ENCODE peak calls at places on chromosome 18, in six cellular contexts. One of them, this sample, is unnamed.

GRCh38 chr18:10042492-10042891 is 128.7 kb downstream of the VAPA start:
- DNase-seq in HCT116: no peak
- DNase-seq in GM12878: no peak
- DNase-seq in SK-N-SH: no peak
- DNase-seq in HepG2: no peak
- DNase-seq in K562: no peak
- DNase-seq in this sample: no peak

GRCh38 chr18:48098538-48098937 is 168.1 kb upstream of the SMAD2 start:
- DNase-seq in HCT116: no peak
- DNase-seq in GM12878: no peak
- DNase-seq in SK-N-SH: no peak
- DNase-seq in HepG2: no peak
- DNase-seq in K562: peak
- DNase-seq in this sample: no peak

GRCh38 chr18:37701967-37702366 is 136.4 kb upstream of the CELF4 start:
- DNase-seq in HCT116: no peak
- DNase-seq in GM12878: no peak
- DNase-seq in SK-N-SH: no peak
- DNase-seq in HepG2: no peak
- DNase-seq in K562: no peak
- DNase-seq in this sample: no peak

GRCh38 chr18:56312554-56312953 is 325.8 kb downstream of the TXNL1 start:
- DNase-seq in HCT116: no peak
- DNase-seq in GM12878: no peak
- DNase-seq in SK-N-SH: no peak
- DNase-seq in HepG2: no peak
- DNase-seq in K562: no peak
- DNase-seq in this sample: no peak

GRCh38 chr18:70623106-70623505 is 334.3 kb downstream of the SOCS6 start:
- DNase-seq in HCT116: no peak
- DNase-seq in GM12878: no peak
- DNase-seq in SK-N-SH: no peak
- DNase-seq in HepG2: no peak
- DNase-seq in K562: no peak
- DNase-seq in this sample: no peak

GRCh38 chr18:58263055-58263732 is 219.2 kb downstream of the NEDD4L start:
- DNase-seq in HCT116: peak
- DNase-seq in GM12878: no peak
- DNase-seq in SK-N-SH: no peak
- DNase-seq in HepG2: no peak
- DNase-seq in K562: no peak
- DNase-seq in this sample: no peak

GRCh38 chr18:46310675-46311345 is 206.6 kb downstream of the HAUS1 start:
- DNase-seq in HCT116: no peak
- DNase-seq in GM12878: no peak
- DNase-seq in SK-N-SH: no peak
- DNase-seq in HepG2: no peak
- DNase-seq in K562: no peak
- DNase-seq in this sample: no peak

GRCh38 chr18:7523772-7524171 is 43.3 kb upstream of the PTPRM start:
- DNase-seq in HCT116: no peak
- DNase-seq in GM12878: no peak
- DNase-seq in SK-N-SH: no peak
- DNase-seq in HepG2: no peak
- DNase-seq in K562: no peak
- DNase-seq in this sample: no peak

GRCh38 chr18:46099463-46099862 is 1.4 kb upstream of the ATP5F1A start:
- DNase-seq in HCT116: no peak
- DNase-seq in GM12878: no peak
- DNase-seq in SK-N-SH: no peak
- DNase-seq in HepG2: no peak
- DNase-seq in K562: no peak
- DNase-seq in this sample: no peak

GRCh38 chr18:78766651-78767533 is 212.7 kb upstream of the SALL3 start:
- DNase-seq in HCT116: no peak
- DNase-seq in GM12878: no peak
- DNase-seq in SK-N-SH: no peak
- DNase-seq in HepG2: no peak
- DNase-seq in K562: no peak
- DNase-seq in this sample: no peak

GRCh38 chr18:72235422-72235821 is 308.7 kb downstream of the CBLN2 start:
- DNase-seq in HCT116: no peak
- DNase-seq in GM12878: no peak
- DNase-seq in SK-N-SH: no peak
- DNase-seq in HepG2: no peak
- DNase-seq in K562: no peak
- DNase-seq in this sample: no peak

GRCh38 chr18:4640349-4641012 is 185.4 kb upstream of the DLGAP1 start:
- DNase-seq in HCT116: no peak
- DNase-seq in GM12878: peak
- DNase-seq in SK-N-SH: no peak
- DNase-seq in HepG2: no peak
- DNase-seq in K562: no peak
- DNase-seq in this sample: no peak

GRCh38 chr18:4639628-4640310 is 184.7 kb upstream of the DLGAP1 start:
- DNase-seq in HCT116: no peak
- DNase-seq in GM12878: peak
- DNase-seq in SK-N-SH: no peak
- DNase-seq in HepG2: no peak
- DNase-seq in K562: no peak
- DNase-seq in this sample: no peak

GRCh38 chr18:4641969-4642368 is 186.9 kb upstream of the DLGAP1 start:
- DNase-seq in HCT116: no peak
- DNase-seq in GM12878: no peak
- DNase-seq in SK-N-SH: no peak
- DNase-seq in HepG2: no peak
- DNase-seq in K562: no peak
- DNase-seq in this sample: no peak

GRCh38 chr18:4636957-4637356 is 181.8 kb upstream of the DLGAP1 start:
- DNase-seq in HCT116: no peak
- DNase-seq in GM12878: no peak
- DNase-seq in SK-N-SH: no peak
- DNase-seq in HepG2: no peak
- DNase-seq in K562: no peak
- DNase-seq in this sample: no peak

DNA sequence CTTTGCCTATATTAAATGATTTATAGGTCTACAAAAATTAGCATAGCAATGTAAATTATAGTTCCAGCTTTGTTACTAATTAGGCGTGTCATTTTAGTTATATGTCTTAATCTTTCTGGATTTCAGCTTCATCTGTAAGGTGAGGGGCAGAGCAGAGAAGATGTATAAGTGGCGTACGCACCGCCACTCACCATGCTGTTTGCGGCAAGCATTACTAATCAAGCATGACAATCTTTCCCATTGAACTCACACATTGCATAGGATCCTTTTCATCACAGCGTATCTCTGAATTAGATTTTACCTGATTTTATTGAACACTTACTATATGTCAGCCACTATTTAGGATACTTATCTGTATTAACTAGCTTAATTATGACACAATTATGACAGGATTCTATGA is 183.6 kb upstream of the DLGAP1 start:
- DNase-seq in HCT116: no peak
- DNase-seq in GM12878: no peak
- DNase-seq in SK-N-SH: no peak
- DNase-seq in HepG2: no peak
- DNase-seq in K562: no peak
- DNase-seq in this sample: no peak
- H3K4me2 ChIP-seq in HCT116: no peak
- H3K4me2 ChIP-seq in GM12878: no peak
- H3K4me2 ChIP-seq in SK-N-SH: no peak
- H3K4me2 ChIP-seq in HepG2: no peak
- H3K4me2 ChIP-seq in K562: no peak
- H3K4me2 ChIP-seq in this sample: no peak

GRCh38 chr18:41576643-41577042 is 378.4 kb upstream of the PIK3C3 start:
- DNase-seq in HCT116: no peak
- DNase-seq in GM12878: no peak
- DNase-seq in SK-N-SH: no peak
- DNase-seq in HepG2: no peak
- DNase-seq in K562: no peak
- DNase-seq in this sample: no peak

GRCh38 chr18:41577529-41577928 is 377.5 kb upstream of the PIK3C3 start:
- DNase-seq in HCT116: no peak
- DNase-seq in GM12878: no peak
- DNase-seq in SK-N-SH: no peak
- DNase-seq in HepG2: no peak
- DNase-seq in K562: no peak
- DNase-seq in this sample: no peak

DNA sequence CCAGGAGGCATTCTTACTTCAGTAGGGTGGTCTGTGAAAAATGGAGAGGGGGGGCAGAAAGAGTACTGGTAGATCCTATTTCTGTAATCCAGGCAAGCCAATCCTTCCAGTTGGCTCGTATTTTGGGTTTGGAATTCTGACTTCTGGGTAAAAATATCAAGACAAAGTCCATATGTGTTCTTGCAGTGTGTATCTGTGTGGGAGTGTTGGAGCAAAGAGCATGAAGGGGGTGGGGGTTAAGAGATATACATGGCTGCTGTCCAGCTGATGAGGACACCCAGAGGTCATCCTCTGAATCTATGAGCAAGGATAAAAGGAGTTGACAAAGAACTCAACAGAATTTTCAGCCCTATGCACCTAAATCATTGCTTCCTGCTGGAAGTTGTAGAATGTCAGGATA is 375.8 kb upstream of the PIK3C3 start:
- DNase-seq in HCT116: no peak
- DNase-seq in GM12878: no peak
- DNase-seq in SK-N-SH: no peak
- DNase-seq in HepG2: peak
- DNase-seq in K562: no peak
- DNase-seq in this sample: no peak
- TF ChIP-seq JUND in HCT116: no peak
- TF ChIP-seq JUND in GM12878: no peak
- TF ChIP-seq JUND in SK-N-SH: no peak
- TF ChIP-seq JUND in HepG2: no peak
- TF ChIP-seq JUND in K562: no peak
- TF ChIP-seq JUND in this sample: no peak

GRCh38 chr18:77100751-77101355 is 31.7 kb downstream of the MBP start:
- DNase-seq in HCT116: no peak
- DNase-seq in GM12878: no peak
- DNase-seq in SK-N-SH: no peak
- DNase-seq in HepG2: no peak
- DNase-seq in K562: no peak
- DNase-seq in this sample: no peak
- H3K4me2 ChIP-seq in HCT116: peak
- H3K4me2 ChIP-seq in GM12878: peak
- H3K4me2 ChIP-seq in SK-N-SH: peak
- H3K4me2 ChIP-seq in HepG2: no peak
- H3K4me2 ChIP-seq in K562: no peak
- H3K4me2 ChIP-seq in this sample: no peak

DNA sequence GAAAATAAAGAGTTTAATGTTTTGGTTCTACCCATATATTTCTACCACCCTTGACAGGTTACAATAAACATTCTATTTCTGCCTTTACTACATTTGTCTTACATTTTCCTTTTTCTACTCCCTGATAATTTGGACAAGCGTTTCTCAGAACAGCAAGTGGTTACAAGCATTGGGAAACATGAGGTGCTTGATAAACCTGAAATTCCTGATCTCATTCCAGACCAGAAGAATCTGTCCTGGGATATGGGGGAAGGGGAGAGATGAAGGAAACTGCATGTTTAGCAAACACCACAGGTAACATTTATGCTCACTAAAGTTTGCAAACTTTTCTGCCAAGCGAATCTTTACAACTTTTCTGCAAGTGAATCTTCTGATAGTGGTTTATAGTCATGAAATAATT is 28.3 kb upstream of the DSC1 start:
- DNase-seq in HCT116: no peak
- DNase-seq in GM12878: no peak
- DNase-seq in SK-N-SH: no peak
- DNase-seq in HepG2: no peak
- DNase-seq in K562: no peak
- DNase-seq in this sample: no peak
- TF ChIP-seq JUND in HCT116: no peak
- TF ChIP-seq JUND in GM12878: no peak
- TF ChIP-seq JUND in SK-N-SH: no peak
- TF ChIP-seq JUND in HepG2: no peak
- TF ChIP-seq JUND in K562: no peak
- TF ChIP-seq JUND in this sample: no peak

This sample was measured in H1.